ENCODE peak calls at places on chromosome 10, in four cellular contexts. F is mammary epithelial cell, X is adrenal gland, V is Panc1. Q is an unnamed sample.

GRCh38 chr10:58556516-58556915 is 43.8 kb downstream of the BICC1 start:
- DNase-seq in F (no peak), X (no peak), V (no peak), Q (no peak)

GRCh38 chr10:121598261-121599249 is at the start of gene FGFR2:
- DNase-seq in F (peak; percentile 85), X (peak; percentile 87), V (no peak), Q (peak; percentile 88)

GRCh38 chr10:131732631-131733127 is 168.1 kb upstream of the PPP2R2D start:
- DNase-seq in F (peak; percentile 14), X (no peak), V (no peak), Q (no peak)

GRCh38 chr10:91220954-91221696 is 662 bp downstream of the PCGF5 start:
- DNase-seq in F (peak; percentile 39), X (no peak), V (no peak), Q (peak; percentile 41)

GRCh38 chr10:110067960-110068770 is 60.4 kb downstream of the ADD3 start:
- DNase-seq in F (no peak), X (peak; percentile 22), V (no peak), Q (no peak)

GRCh38 chr10:90652519-90652918 is 205.3 kb downstream of the HTR7 start:
- DNase-seq in F (peak; percentile 37), X (no peak), V (no peak), Q (no peak)

GRCh38 chr10:79153753-79154152 is 85.0 kb downstream of the ZMIZ1 start:
- DNase-seq in F (no peak), X (peak; percentile 79), V (no peak), Q (no peak)

GRCh38 chr10:50367732-50368131 is 116.4 kb upstream of the ASAH2 start:
- DNase-seq in F (peak; percentile 25), X (no peak), V (no peak), Q (peak; percentile 8)

GRCh38 chr10:116272497-116273221 is at the start of gene GFRA1:
- DNase-seq in F (no peak), X (no peak), V (no peak), Q (no peak)

GRCh38 chr10:43879742-43880141 is 231.1 kb upstream of the ZNF32 start:
- DNase-seq in F (no peak), X (no peak), V (no peak), Q (no peak)

GRCh38 chr10:24541239-24541753 is 182.4 kb downstream of the ARHGAP21 start:
- DNase-seq in F (peak; percentile 53), X (no peak), V (no peak), Q (no peak)

GRCh38 chr10:3755440-3756359 is 29.3 kb downstream of the KLF6 start:
- DNase-seq in F (no peak), X (peak; percentile 64), V (no peak), Q (no peak)

GRCh38 chr10:3757638-3758490 is 27.1 kb downstream of the KLF6 start:
- DNase-seq in F (peak; percentile 96), X (no peak), V (peak; percentile 53), Q (no peak)

GRCh38 chr10:3754727-3755439 is 30.1 kb downstream of the KLF6 start:
- DNase-seq in F (peak; percentile 99), X (peak; percentile 78), V (no peak), Q (no peak)

GRCh38 chr10:3757250-3757637 is 27.8 kb downstream of the KLF6 start:
- DNase-seq in F (no peak), X (no peak), V (no peak), Q (no peak)

DNA sequence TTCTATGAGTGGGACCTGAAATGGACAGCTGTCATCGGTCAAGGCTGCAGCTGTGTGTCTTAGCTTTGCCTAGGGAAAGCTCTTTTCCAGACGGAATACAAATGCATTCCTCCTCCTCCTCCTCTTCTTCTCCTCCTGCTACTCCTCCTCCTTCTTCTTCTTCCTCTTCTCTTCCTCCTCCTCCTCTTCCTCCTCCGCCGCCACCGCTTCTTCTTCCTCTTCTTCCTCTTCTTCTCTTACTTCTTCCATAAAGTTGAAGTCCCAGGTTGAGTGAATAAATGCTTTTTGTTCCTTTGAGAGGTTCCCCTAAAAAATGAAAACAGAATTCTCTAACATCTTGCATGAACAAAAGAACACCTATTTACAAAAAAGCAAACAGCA is 28.7 kb downstream of the KLF6 start:
- DNase-seq in F (no peak), X (no peak), V (no peak), Q (no peak)
- H3K4me1 ChIP-seq in F (peaks cover 45% of the 10 kb centered on the region), X (no peaks in the 10 kb centered on the region), V (peaks cover 42% of the 10 kb centered on the region), Q (no peaks in the 10 kb centered on the region)

GRCh38 chr10:75223507-75223906 is 12.2 kb downstream of the COMTD1 start:
- DNase-seq in F (no peak), X (no peak), V (no peak), Q (no peak)

GRCh38 chr10:75228278-75228677 is 7.5 kb downstream of the COMTD1 start:
- DNase-seq in F (no peak), X (no peak), V (no peak), Q (no peak)

GRCh38 chr10:75226055-75226454 is 9.7 kb downstream of the COMTD1 start:
- DNase-seq in F (no peak), X (no peak), V (no peak), Q (no peak)

GRCh38 chr10:75228834-75229233 is 6.9 kb downstream of the COMTD1 start:
- DNase-seq in F (no peak), X (no peak), V (no peak), Q (no peak)

GRCh38 chr10:75226656-75227055 is 9.1 kb downstream of the COMTD1 start:
- DNase-seq in F (no peak), X (no peak), V (no peak), Q (no peak)
- H3K4me1 ChIP-seq in F (peaks cover 56% of the 10 kb centered on the region), X (peaks cover 40% of the 10 kb centered on the region), V (peaks cover 54% of the 10 kb centered on the region), Q (peaks cover 42% of the 10 kb centered on the region)

DNA sequence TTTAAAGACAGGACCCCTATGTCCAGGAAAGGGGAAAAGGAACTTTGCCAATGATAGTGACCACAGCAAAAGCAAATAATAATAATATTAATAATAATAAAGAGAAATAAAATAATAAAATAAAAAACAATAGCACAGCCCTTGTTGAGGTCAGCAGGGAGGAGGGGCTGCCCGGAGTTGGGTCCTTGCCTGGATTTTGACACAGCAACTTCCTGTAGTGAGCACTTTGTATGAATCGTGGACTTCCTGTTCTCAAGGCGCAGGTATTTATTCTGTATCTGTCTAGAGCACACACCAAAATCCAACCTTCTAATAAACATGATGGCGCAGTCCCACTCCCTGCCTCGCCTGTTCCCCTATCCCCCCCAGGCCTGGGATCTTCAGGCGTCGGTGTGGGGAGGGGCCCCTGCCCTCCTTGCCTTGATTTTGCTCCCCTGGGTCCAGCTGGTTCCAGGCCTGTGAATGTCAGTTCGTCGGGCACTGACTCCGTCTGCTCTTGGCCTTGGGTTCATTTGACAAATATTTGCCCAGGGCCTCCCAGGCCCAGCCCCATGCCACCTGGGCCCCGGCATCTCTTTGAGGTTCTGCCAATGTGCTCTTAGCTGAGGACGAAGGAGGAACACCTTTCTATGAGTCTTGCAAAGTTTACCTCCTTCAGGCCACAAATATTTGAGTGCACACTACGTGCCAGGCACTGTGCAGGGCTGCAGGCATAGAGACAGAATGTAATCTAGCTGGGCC is 13.9 kb downstream of the TRIM8 start:
- DNase-seq in F (no peak), X (peak; percentile 54), V (no peak), Q (peak; percentile 70)
- H3K4me1 ChIP-seq in F (peaks cover 12% of the 10 kb centered on the region), X (peaks cover 11% of the 10 kb centered on the region), V (peaks cover 16% of the 10 kb centered on the region), Q (peaks cover 50% of the 10 kb centered on the region)

GRCh38 chr10:31397852-31398251 is 78.8 kb downstream of the ZEB1 start:
- DNase-seq in F (no peak), X (no peak), V (no peak), Q (no peak)

GRCh38 chr10:31399631-31400030 is 80.6 kb downstream of the ZEB1 start:
- DNase-seq in F (peak; percentile 18), X (no peak), V (no peak), Q (no peak)

GRCh38 chr10:31401287-31401686 is 82.3 kb downstream of the ZEB1 start:
- DNase-seq in F (no peak), X (no peak), V (no peak), Q (no peak)

GRCh38 chr10:31395695-31396094 is 76.7 kb downstream of the ZEB1 start:
- DNase-seq in F (no peak), X (no peak), V (no peak), Q (no peak)

GRCh38 chr10:31399171-31399570 is 80.2 kb downstream of the ZEB1 start:
- DNase-seq in F (no peak), X (no peak), V (no peak), Q (no peak)
- H3K4me1 ChIP-seq in F (no peaks in the 10 kb centered on the region), X (no peaks in the 10 kb centered on the region), V (peaks cover 11% of the 10 kb centered on the region), Q (peaks cover 3% of the 10 kb centered on the region)

GRCh38 chr10:124694467-124695195 is 49.5 kb downstream of the FAM53B start:
- DNase-seq in F (no peak), X (no peak), V (no peak), Q (no peak)
- H3K4me1 ChIP-seq in F (no peaks in the 10 kb centered on the region), X (peaks cover 16% of the 10 kb centered on the region), V (no peaks in the 10 kb centered on the region), Q (peaks cover 37% of the 10 kb centered on the region)

DNA sequence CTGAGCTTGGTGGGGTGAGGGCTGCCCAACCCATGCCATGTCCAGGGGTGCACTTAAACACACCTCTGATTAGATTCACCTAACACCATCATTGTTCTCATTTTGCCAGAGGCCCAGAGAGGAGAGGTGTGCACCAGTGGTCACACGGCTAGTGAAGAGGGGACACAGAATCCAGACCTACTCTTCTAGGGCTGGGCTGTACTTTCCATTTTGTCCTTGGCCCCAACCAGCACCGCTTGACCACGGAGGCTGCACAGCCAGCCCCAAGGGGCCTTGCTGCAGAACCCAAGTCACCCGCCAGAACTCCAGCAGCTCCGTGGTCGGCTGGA is 246 bp upstream of the WDFY4 start:
- DNase-seq in F (no peak), X (no peak), V (no peak), Q (no peak)
- H3K4me1 ChIP-seq in F (no peaks in the 10 kb centered on the region), X (no peaks in the 10 kb centered on the region), V (no peaks in the 10 kb centered on the region), Q (no peaks in the 10 kb centered on the region)

GRCh38 chr10:30493609-30494530 is 59.9 kb downstream of the MAP3K8 start:
- DNase-seq in F (peak; percentile 36), X (peak; percentile 97), V (no peak), Q (peak; percentile 17)

GRCh38 chr10:30495687-30496086 is 61.7 kb downstream of the MAP3K8 start:
- DNase-seq in F (no peak), X (no peak), V (no peak), Q (no peak)

GRCh38 chr10:30491832-30492530 is 58.0 kb downstream of the MAP3K8 start:
- DNase-seq in F (no peak), X (no peak), V (no peak), Q (no peak)

GRCh38 chr10:30491204-30491603 is 57.2 kb downstream of the MAP3K8 start:
- DNase-seq in F (peak; percentile 82), X (peak; percentile 48), V (no peak), Q (no peak)

GRCh38 chr10:30494558-30494957 is 60.6 kb downstream of the MAP3K8 start:
- DNase-seq in F (no peak), X (no peak), V (no peak), Q (no peak)
- H3K4me1 ChIP-seq in F (no peaks in the 10 kb centered on the region), X (peaks cover 9% of the 10 kb centered on the region), V (no peaks in the 10 kb centered on the region), Q (peaks cover 23% of the 10 kb centered on the region)

GRCh38 chr10:6052247-6053221 is 9.6 kb downstream of the IL2RA start:
- DNase-seq in F (peak; percentile 68), X (no peak), V (no peak), Q (peak; percentile 52)

GRCh38 chr10:6050801-6051445 is 11.2 kb downstream of the IL2RA start:
- DNase-seq in F (peak; percentile 44), X (peak; percentile 58), V (peak; percentile 4), Q (peak; percentile 80)

GRCh38 chr10:6053816-6054581 is 8.2 kb downstream of the IL2RA start:
- DNase-seq in F (no peak), X (peak; percentile 45), V (no peak), Q (peak; percentile 52)

GRCh38 chr10:6054884-6055283 is 7.3 kb downstream of the IL2RA start:
- DNase-seq in F (no peak), X (no peak), V (no peak), Q (no peak)

GRCh38 chr10:6053303-6053702 is 8.9 kb downstream of the IL2RA start:
- DNase-seq in F (no peak), X (no peak), V (no peak), Q (no peak)
- H3K4me1 ChIP-seq in F (peaks cover 19% of the 10 kb centered on the region), X (peaks cover 5% of the 10 kb centered on the region), V (peaks cover 3% of the 10 kb centered on the region), Q (peaks cover 25% of the 10 kb centered on the region)

Q was measured in transverse colon.